ENCODE peak calls at places on chromosomes 11 and 22, in nine cellular contexts. One of them, this sample, is unnamed.
A peak's percentile ranks its signal among the peaks of the same experiment; 100 is the strongest.

GRCh38 chr11:119608201-119608600 is 120.8 kb downstream of the NECTIN1 start:
- DNase-seq in GM23338: no peak
- DNase-seq in HCT116: no peak
- DNase-seq in OCI-LY7: no peak
- DNase-seq in neural progenitor cell: no peak
- DNase-seq in SK-N-SH: no peak
- DNase-seq in PC-3: no peak
- DNase-seq in GM23248: no peak
- DNase-seq in MM.1S: no peak
- DNase-seq in this sample: no peak

GRCh38 chr11:113673566-113674396 is 32.3 kb downstream of the TMPRSS5 start:
- DNase-seq in neural progenitor cell: no peak
- DNase-seq in MM.1S: no peak
- DNase-seq in OCI-LY7: no peak
- DNase-seq in HCT116: no peak
- DNase-seq in PC-3: no peak
- DNase-seq in SK-N-SH: no peak
- DNase-seq in GM23338: no peak
- DNase-seq in GM23248: peak; percentile 50
- DNase-seq in this sample: no peak

GRCh38 chr22:32348031-32348611 is 9.5 kb upstream of the RFPL3 start:
- DNase-seq in PC-3: no peak
- DNase-seq in GM23248: no peak
- DNase-seq in HCT116: no peak
- DNase-seq in MM.1S: no peak
- DNase-seq in neural progenitor cell: no peak
- DNase-seq in SK-N-SH: no peak
- DNase-seq in OCI-LY7: no peak
- DNase-seq in GM23338: no peak
- DNase-seq in this sample: no peak

GRCh38 chr11:97814325-97814959 is 1206.3 kb upstream of the CNTN5 start:
- DNase-seq in OCI-LY7: no peak
- DNase-seq in SK-N-SH: no peak
- DNase-seq in MM.1S: no peak
- DNase-seq in HCT116: no peak
- DNase-seq in GM23338: no peak
- DNase-seq in neural progenitor cell: no peak
- DNase-seq in PC-3: no peak
- DNase-seq in GM23248: no peak
- DNase-seq in this sample: no peak

GRCh38 chr22:49380095-49380827 is 447.4 kb downstream of the BRD1 start:
- DNase-seq in PC-3: no peak
- DNase-seq in HCT116: no peak
- DNase-seq in GM23338: no peak
- DNase-seq in OCI-LY7: peak; percentile 96
- DNase-seq in neural progenitor cell: no peak
- DNase-seq in SK-N-SH: no peak
- DNase-seq in GM23248: no peak
- DNase-seq in MM.1S: peak; percentile 84
- DNase-seq in this sample: no peak

GRCh38 chr11:33959855-33960400 is 68.1 kb upstream of the LMO2 start:
- DNase-seq in OCI-LY7: no peak
- DNase-seq in HCT116: no peak
- DNase-seq in GM23248: no peak
- DNase-seq in GM23338: no peak
- DNase-seq in PC-3: no peak
- DNase-seq in MM.1S: no peak
- DNase-seq in SK-N-SH: no peak
- DNase-seq in neural progenitor cell: no peak
- DNase-seq in this sample: no peak

GRCh38 chr22:35452351-35452781 is 52.4 kb downstream of the MCM5 start:
- DNase-seq in SK-N-SH: no peak
- DNase-seq in neural progenitor cell: no peak
- DNase-seq in PC-3: no peak
- DNase-seq in HCT116: no peak
- DNase-seq in OCI-LY7: no peak
- DNase-seq in GM23248: no peak
- DNase-seq in GM23338: no peak
- DNase-seq in MM.1S: no peak
- DNase-seq in this sample: no peak

GRCh38 chr22:35727436-35727835 is 9.8 kb downstream of the APOL5 start:
- DNase-seq in OCI-LY7: no peak
- DNase-seq in PC-3: no peak
- DNase-seq in SK-N-SH: no peak
- DNase-seq in HCT116: no peak
- DNase-seq in neural progenitor cell: no peak
- DNase-seq in GM23248: no peak
- DNase-seq in GM23338: no peak
- DNase-seq in MM.1S: no peak
- DNase-seq in this sample: no peak

GRCh38 chr11:62645660-62645933 is 816 bp downstream of the GANAB start:
- DNase-seq in neural progenitor cell: no peak
- DNase-seq in SK-N-SH: peak; percentile 24
- DNase-seq in OCI-LY7: peak; percentile 27
- DNase-seq in GM23248: no peak
- DNase-seq in HCT116: no peak
- DNase-seq in GM23338: no peak
- DNase-seq in MM.1S: no peak
- DNase-seq in PC-3: no peak
- DNase-seq in this sample: no peak

GRCh38 chr11:61700221-61700620 is 20.0 kb downstream of the DAGLA start:
- DNase-seq in HCT116: peak; percentile 38
- DNase-seq in PC-3: peak; percentile 97
- DNase-seq in GM23248: peak; percentile 77
- DNase-seq in SK-N-SH: no peak
- DNase-seq in neural progenitor cell: no peak
- DNase-seq in GM23338: no peak
- DNase-seq in OCI-LY7: no peak
- DNase-seq in MM.1S: no peak
- DNase-seq in this sample: peak; percentile 87

GRCh38 chr11:42239102-42239501 is 779.6 kb upstream of the LRRC4C start:
- DNase-seq in SK-N-SH: no peak
- DNase-seq in GM23338: no peak
- DNase-seq in MM.1S: no peak
- DNase-seq in OCI-LY7: no peak
- DNase-seq in GM23248: peak; percentile 17
- DNase-seq in PC-3: peak; percentile 83
- DNase-seq in HCT116: no peak
- DNase-seq in neural progenitor cell: no peak
- DNase-seq in this sample: peak; percentile 54

GRCh38 chr22:17984114-17984513 is 40.2 kb downstream of the MICAL3 start:
- DNase-seq in GM23248: peak; percentile 36
- DNase-seq in neural progenitor cell: no peak
- DNase-seq in PC-3: peak; percentile 53
- DNase-seq in GM23338: no peak
- DNase-seq in SK-N-SH: no peak
- DNase-seq in MM.1S: no peak
- DNase-seq in OCI-LY7: no peak
- DNase-seq in HCT116: no peak
- DNase-seq in this sample: no peak

DNA sequence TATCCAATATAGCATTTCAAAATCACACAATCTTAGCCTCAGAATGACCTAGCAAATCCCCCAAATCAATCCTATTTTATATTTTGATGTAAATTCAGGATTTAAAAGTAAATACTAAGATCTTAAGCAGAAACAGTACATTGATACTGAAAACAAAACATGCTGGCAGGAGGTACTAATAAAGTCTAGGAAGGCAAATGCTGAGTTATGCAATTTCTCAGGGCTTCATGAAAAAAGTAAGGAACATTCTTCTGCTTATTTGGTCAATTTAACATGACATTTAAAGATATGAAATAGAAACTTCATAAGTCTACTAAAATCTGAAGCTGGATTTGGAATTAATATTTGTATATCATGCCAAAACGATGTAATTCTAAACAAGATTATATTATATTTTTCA is 153.3 kb downstream of the SWAP70 start:
- DNase-seq in neural progenitor cell: no peak
- DNase-seq in GM23338: no peak
- DNase-seq in MM.1S: no peak
- DNase-seq in GM23248: no peak
- DNase-seq in HCT116: no peak
- DNase-seq in PC-3: no peak
- DNase-seq in OCI-LY7: no peak
- DNase-seq in SK-N-SH: no peak
- DNase-seq in this sample: no peak
- TF ChIP-seq EZH2phosphoT487 in neural progenitor cell: no peak
- TF ChIP-seq EZH2phosphoT487 in GM23338: no peak
- TF ChIP-seq EZH2phosphoT487 in MM.1S: no peak
- TF ChIP-seq EZH2phosphoT487 in GM23248: no peak
- TF ChIP-seq EZH2phosphoT487 in HCT116: no peak
- TF ChIP-seq EZH2phosphoT487 in PC-3: no peak
- TF ChIP-seq EZH2phosphoT487 in OCI-LY7: no peak
- TF ChIP-seq EZH2phosphoT487 in SK-N-SH: no peak
- TF ChIP-seq EZH2phosphoT487 in this sample: no peak

DNA sequence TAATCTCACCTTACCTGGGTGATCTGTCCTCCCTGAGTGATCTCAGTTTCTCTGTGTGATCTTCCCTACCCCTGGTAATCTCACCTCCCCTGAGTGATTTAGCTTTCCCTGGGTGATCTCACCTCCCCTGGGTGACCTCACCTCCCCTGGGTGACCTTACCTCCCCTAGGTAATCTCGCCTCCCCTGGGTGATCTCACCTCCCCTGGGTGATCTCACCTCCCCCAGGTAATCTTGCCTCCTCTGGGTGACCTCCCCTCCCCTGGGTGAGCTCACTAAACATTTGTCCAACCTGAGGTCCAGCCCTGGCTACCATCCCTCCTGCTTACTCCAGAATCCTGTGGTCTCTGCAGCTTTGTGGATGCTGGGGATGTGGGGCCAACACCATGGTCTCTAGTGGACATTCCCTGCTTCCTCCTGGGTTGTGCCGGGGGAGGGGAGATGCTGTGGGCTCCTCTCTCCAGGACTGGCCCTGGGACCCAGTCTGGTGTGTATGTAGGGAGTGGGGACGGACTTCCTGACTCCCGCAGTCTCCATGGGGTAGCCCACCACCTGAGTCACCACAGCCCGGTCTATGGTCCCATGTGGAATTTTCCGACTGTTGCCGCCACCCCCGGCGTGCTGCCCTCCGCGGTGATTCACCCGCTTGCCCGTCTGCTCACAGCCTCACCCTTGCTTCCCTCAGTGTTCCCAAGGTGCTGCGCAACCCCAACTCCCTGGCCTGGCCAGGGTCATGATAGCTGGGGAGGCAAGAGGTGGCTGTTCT is 9.9 kb downstream of the LSP1 start:
- DNase-seq in GM23248: peak; percentile 58
- DNase-seq in OCI-LY7: no peak
- DNase-seq in GM23338: no peak
- DNase-seq in PC-3: no peak
- DNase-seq in SK-N-SH: no peak
- DNase-seq in MM.1S: no peak
- DNase-seq in neural progenitor cell: no peak
- DNase-seq in HCT116: peak; percentile 33
- DNase-seq in this sample: no peak
- TF ChIP-seq EZH2phosphoT487 in GM23248: no peak
- TF ChIP-seq EZH2phosphoT487 in OCI-LY7: no peak
- TF ChIP-seq EZH2phosphoT487 in GM23338: no peak
- TF ChIP-seq EZH2phosphoT487 in PC-3: no peak
- TF ChIP-seq EZH2phosphoT487 in SK-N-SH: no peak
- TF ChIP-seq EZH2phosphoT487 in MM.1S: no peak
- TF ChIP-seq EZH2phosphoT487 in neural progenitor cell: no peak
- TF ChIP-seq EZH2phosphoT487 in HCT116: no peak
- TF ChIP-seq EZH2phosphoT487 in this sample: no peak

GRCh38 chr22:36913431-36914382 is at the start of gene CSF2RB:
- DNase-seq in SK-N-SH: no peak
- DNase-seq in MM.1S: peak; percentile 78
- DNase-seq in GM23248: no peak
- DNase-seq in OCI-LY7: peak; percentile 55
- DNase-seq in PC-3: no peak
- DNase-seq in HCT116: no peak
- DNase-seq in neural progenitor cell: no peak
- DNase-seq in GM23338: no peak
- DNase-seq in this sample: no peak
- TF ChIP-seq EZH2phosphoT487 in SK-N-SH: no peak
- TF ChIP-seq EZH2phosphoT487 in MM.1S: no peak
- TF ChIP-seq EZH2phosphoT487 in GM23248: no peak
- TF ChIP-seq EZH2phosphoT487 in OCI-LY7: no peak
- TF ChIP-seq EZH2phosphoT487 in PC-3: no peak
- TF ChIP-seq EZH2phosphoT487 in HCT116: no peak
- TF ChIP-seq EZH2phosphoT487 in neural progenitor cell: no peak
- TF ChIP-seq EZH2phosphoT487 in GM23338: no peak
- TF ChIP-seq EZH2phosphoT487 in this sample: no peak

GRCh38 chr11:65559951-65560537 is 1.9 kb upstream of the LTBP3 start:
- DNase-seq in MM.1S: no peak
- DNase-seq in GM23248: peak; percentile 90
- DNase-seq in OCI-LY7: no peak
- DNase-seq in GM23338: no peak
- DNase-seq in SK-N-SH: no peak
- DNase-seq in neural progenitor cell: no peak
- DNase-seq in HCT116: peak; percentile 89
- DNase-seq in PC-3: peak; percentile 98
- DNase-seq in this sample: peak; percentile 65

GRCh38 chr11:65559535-65559934 is 1.4 kb upstream of the LTBP3 start:
- DNase-seq in SK-N-SH: no peak
- DNase-seq in PC-3: no peak
- DNase-seq in GM23248: peak; percentile 69
- DNase-seq in neural progenitor cell: no peak
- DNase-seq in OCI-LY7: no peak
- DNase-seq in GM23338: no peak
- DNase-seq in MM.1S: no peak
- DNase-seq in HCT116: no peak
- DNase-seq in this sample: no peak

GRCh38 chr11:65557280-65558001 is 718 bp downstream of the LTBP3 start:
- DNase-seq in PC-3: no peak
- DNase-seq in HCT116: no peak
- DNase-seq in SK-N-SH: peak; percentile 85
- DNase-seq in OCI-LY7: no peak
- DNase-seq in GM23248: peak; percentile 47
- DNase-seq in MM.1S: no peak
- DNase-seq in neural progenitor cell: peak; percentile 67
- DNase-seq in GM23338: no peak
- DNase-seq in this sample: no peak

GRCh38 chr11:65558002-65558784 is at the start of gene LTBP3:
- DNase-seq in GM23248: peak; percentile 90
- DNase-seq in SK-N-SH: peak; percentile 90
- DNase-seq in OCI-LY7: no peak
- DNase-seq in MM.1S: peak; percentile 42
- DNase-seq in HCT116: no peak
- DNase-seq in neural progenitor cell: peak; percentile 69
- DNase-seq in PC-3: peak; percentile 72
- DNase-seq in GM23338: peak; percentile 80
- DNase-seq in this sample: peak; percentile 89

DNA sequence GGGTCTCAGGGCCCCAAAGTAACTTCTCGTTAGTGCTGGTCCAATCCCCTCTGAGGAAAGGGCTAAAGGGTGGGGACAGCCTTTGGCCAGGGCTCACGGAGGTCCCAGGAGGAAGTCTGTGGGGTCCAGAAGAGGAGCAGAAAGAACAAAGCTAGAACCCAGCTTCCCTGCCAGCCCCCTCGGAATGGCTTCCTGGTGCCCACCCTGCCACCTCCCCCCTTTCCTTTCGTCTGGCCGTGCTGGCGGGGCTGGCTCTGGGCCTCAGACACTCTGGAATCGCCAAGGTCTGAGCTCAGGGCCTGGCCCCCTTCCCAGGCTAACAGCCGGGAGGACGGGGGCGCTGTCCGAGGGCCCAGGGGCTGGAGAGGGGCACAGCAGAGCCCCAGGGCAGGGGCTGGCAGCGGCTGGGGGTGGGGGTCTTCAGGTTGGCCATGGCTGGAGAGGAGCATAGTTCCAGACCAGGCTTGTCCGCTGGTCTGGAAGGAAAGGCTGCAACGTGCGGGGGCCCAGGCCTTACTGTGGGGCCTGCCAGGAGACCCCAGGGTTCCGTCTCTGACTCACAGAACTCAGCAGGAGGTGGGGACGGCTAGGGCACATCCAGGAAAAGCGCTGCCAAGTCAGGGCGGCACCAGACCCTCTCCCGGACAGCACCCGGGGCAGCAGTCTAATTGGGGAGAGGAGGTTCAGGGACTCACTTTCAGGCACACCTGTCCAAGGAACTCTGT is 788 bp upstream of the LTBP3 start:
- DNase-seq in OCI-LY7: no peak
- DNase-seq in PC-3: no peak
- DNase-seq in GM23338: no peak
- DNase-seq in GM23248: peak; percentile 79
- DNase-seq in MM.1S: no peak
- DNase-seq in HCT116: no peak
- DNase-seq in SK-N-SH: peak; percentile 70
- DNase-seq in neural progenitor cell: no peak
- DNase-seq in this sample: peak; percentile 72
- TF ChIP-seq EZH2phosphoT487 in OCI-LY7: no peak
- TF ChIP-seq EZH2phosphoT487 in PC-3: no peak
- TF ChIP-seq EZH2phosphoT487 in GM23338: no peak
- TF ChIP-seq EZH2phosphoT487 in GM23248: no peak
- TF ChIP-seq EZH2phosphoT487 in MM.1S: no peak
- TF ChIP-seq EZH2phosphoT487 in HCT116: no peak
- TF ChIP-seq EZH2phosphoT487 in SK-N-SH: no peak
- TF ChIP-seq EZH2phosphoT487 in neural progenitor cell: no peak
- TF ChIP-seq EZH2phosphoT487 in this sample: no peak